ENCODE peak calls at places on chromosome 20, in nine cellular contexts. M is transverse colon, O is upper lobe of left lung, D is testis, T is heart left ventricle, W is bronchial epithelial cell, X is AG09309, F is AG10803, J is psoas muscle. B is an unnamed sample.

GRCh38 chr20:45917790-45918141 is 5.8 kb upstream of the PLTP start:
- DNase-seq in M (no peak), O (no peak), D (peak), T (peak), W (no peak), X (no peak), F (peak), J (no peak), B (no peak)

GRCh38 chr20:8718214-8718613 is 350.7 kb upstream of the PLCB4 start:
- DNase-seq in M (no peak), O (no peak), D (no peak), T (peak), W (no peak), X (no peak), F (no peak), J (peak), B (no peak)

GRCh38 chr20:9615766-9616454 is 101.5 kb downstream of the LAMP5 start:
- DNase-seq in M (no peak), O (peak), D (no peak), T (no peak), W (no peak), X (no peak), F (no peak), J (no peak), B (no peak)

GRCh38 chr20:32984631-32985354 is 19.4 kb downstream of the SUN5 start:
- DNase-seq in M (no peak), O (no peak), D (no peak), T (no peak), W (no peak), X (no peak), F (no peak), J (no peak), B (no peak)

GRCh38 chr20:25683050-25683449 is 13.6 kb downstream of the ZNF337 start:
- DNase-seq in M (no peak), O (no peak), D (no peak), T (no peak), W (no peak), X (no peak), F (no peak), J (no peak), B (no peak)

GRCh38 chr20:41245086-41245707 is 72.3 kb downstream of the ZHX3 start:
- DNase-seq in M (no peak), O (no peak), D (no peak), T (peak), W (no peak), X (no peak), F (peak), J (no peak), B (no peak)

GRCh38 chr20:45034436-45034835 is 66.5 kb downstream of the KCNS1 start:
- DNase-seq in M (no peak), O (no peak), D (no peak), T (no peak), W (no peak), X (no peak), F (no peak), J (no peak), B (no peak)

GRCh38 chr20:9035129-9035528 is 33.8 kb upstream of the PLCB4 start:
- DNase-seq in M (no peak), O (no peak), D (no peak), T (no peak), W (peak), X (peak), F (peak), J (no peak), B (peak)

GRCh38 chr20:62238569-62239277 is 402 bp downstream of the OSBPL2 start:
- DNase-seq in M (peak), O (peak), D (peak), T (no peak), W (no peak), X (no peak), F (no peak), J (no peak), B (no peak)

GRCh38 chr20:58647162-58647813 is 3.8 kb upstream of the STX16 start:
- DNase-seq in M (no peak), O (no peak), D (peak), T (no peak), W (no peak), X (no peak), F (no peak), J (no peak), B (no peak)

GRCh38 chr20:10922941-10923340 is 249.1 kb upstream of the JAG1 start:
- DNase-seq in M (no peak), O (no peak), D (no peak), T (no peak), W (peak), X (peak), F (peak), J (no peak), B (peak)

GRCh38 chr20:57662028-57662312 is 41.7 kb upstream of the ZBP1 start:
- DNase-seq in M (no peak), O (no peak), D (no peak), T (no peak), W (no peak), X (no peak), F (no peak), J (no peak), B (no peak)

GRCh38 chr20:25399038-25399430 is 8.4 kb upstream of the ABHD12 start:
- DNase-seq in M (peak), O (no peak), D (peak), T (peak), W (peak), X (peak), F (peak), J (no peak), B (peak)

DNA sequence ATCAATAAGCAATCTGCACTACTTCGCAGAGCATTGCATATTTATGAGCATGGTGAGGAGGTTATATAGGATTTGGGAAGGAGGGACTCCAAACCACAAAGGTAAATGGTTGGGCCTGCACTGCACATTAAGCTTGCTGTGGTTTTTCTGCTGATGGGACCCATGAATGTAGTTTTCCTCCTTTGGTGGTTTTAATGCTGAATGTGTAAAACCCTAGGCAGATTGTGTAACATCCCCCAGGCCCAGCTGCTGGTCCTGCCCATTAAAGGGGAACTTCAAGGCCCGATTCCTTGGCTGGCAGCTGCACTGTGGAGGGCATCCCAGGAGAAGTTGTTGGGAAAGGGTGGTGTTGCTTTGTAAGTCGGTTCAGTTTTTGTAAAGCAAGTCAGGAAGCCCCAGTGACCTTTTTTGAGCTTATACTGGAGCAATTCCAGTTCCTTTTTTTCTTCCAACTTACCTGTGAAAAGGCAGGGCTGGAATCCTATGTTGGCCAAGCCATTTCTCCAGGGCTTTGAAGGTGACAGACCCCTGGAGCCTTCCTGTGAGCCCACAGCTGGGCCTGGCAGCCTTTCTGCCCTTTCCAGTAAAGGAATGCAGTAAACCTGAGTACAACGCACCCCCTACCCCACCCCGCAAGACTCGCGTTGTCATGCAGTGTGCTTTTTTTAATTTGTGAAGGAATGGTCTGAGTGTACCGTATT is 43.1 kb upstream of the NAA20 start:
- DNase-seq in M (peak), O (no peak), D (peak), T (peak), W (peak), X (no peak), F (peak), J (peak), B (no peak)
- H3K4me3 ChIP-seq in M (no peak), O (peak), D (no peak), T (no peak), W (no peak), X (peak), F (peak), J (peak), B (peak)

GRCh38 chr20:49483018-49483705 is 694 bp upstream of the KCNB1 start:
- DNase-seq in M (no peak), O (no peak), D (no peak), T (no peak), W (no peak), X (no peak), F (no peak), J (no peak), B (no peak)
- TF ChIP-seq CTCF in M (no peak), O (no peak), D (no peak), T (no peak), W (no peak), X (no peak), F (no peak), J (no peak), B (no peak)

DNA sequence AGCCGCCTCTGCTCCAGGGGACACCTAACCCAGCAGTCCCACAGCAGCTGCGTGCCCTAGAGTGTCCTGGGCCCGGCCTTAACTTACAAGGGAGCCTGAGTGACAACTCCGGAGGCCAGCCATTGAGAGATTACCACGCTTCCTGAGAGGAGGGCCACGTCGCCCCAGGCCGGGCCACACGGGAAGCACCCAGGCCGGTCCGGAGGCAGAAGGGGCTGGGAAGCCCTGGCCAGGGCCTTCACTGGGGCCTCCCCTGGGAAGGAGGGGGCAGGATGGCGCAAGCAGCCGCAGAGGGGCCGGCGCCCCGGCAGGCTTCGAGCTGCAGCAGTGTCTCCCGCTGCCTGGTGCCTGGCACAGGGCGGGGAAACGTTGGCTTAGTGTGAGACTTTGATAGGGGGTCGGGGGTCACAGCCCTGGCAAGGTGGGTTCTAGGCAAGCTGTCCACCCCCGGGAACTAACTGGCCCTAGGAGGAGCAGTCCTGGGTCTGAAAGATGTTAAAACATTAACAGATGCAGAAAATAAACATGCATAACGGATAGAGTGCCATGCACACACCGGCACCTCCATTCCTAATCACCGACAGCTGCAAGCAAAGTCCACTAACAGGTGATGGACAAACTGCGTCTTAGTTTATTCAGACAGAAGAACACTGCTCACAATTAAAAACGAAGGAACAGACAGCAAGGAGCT is 17.5 kb downstream of the CHRNA4 start:
- DNase-seq in M (no peak), O (peak), D (no peak), T (no peak), W (no peak), X (no peak), F (no peak), J (no peak), B (no peak)
- H3K4me3 ChIP-seq in M (no peak), O (no peak), D (no peak), T (no peak), W (no peak), X (no peak), F (no peak), J (no peak), B (no peak)

GRCh38 chr20:1892122-1892385 is 3.2 kb upstream of the SIRPA start:
- DNase-seq in M (no peak), O (no peak), D (no peak), T (no peak), W (no peak), X (no peak), F (no peak), J (no peak), B (no peak)
- TF ChIP-seq CTCF in M (no peak), O (no peak), D (no peak), T (no peak), W (no peak), X (no peak), F (no peak), J (no peak), B (no peak)

GRCh38 chr20:47359533-47360206 is 3.2 kb upstream of the ZMYND8 start:
- DNase-seq in M (no peak), O (no peak), D (no peak), T (peak), W (no peak), X (no peak), F (no peak), J (no peak), B (no peak)
- H3K4me3 ChIP-seq in M (no peak), O (no peak), D (no peak), T (no peak), W (no peak), X (no peak), F (no peak), J (peak), B (peak)

GRCh38 chr20:34579191-34579661 is 20.7 kb downstream of the MAP1LC3A start:
- DNase-seq in M (peak), O (no peak), D (peak), T (peak), W (peak), X (peak), F (peak), J (peak), B (peak)
- TF ChIP-seq CTCF in M (peak), O (no peak), D (no peak), T (peak), W (peak), X (peak), F (peak), J (peak), B (peak)

DNA sequence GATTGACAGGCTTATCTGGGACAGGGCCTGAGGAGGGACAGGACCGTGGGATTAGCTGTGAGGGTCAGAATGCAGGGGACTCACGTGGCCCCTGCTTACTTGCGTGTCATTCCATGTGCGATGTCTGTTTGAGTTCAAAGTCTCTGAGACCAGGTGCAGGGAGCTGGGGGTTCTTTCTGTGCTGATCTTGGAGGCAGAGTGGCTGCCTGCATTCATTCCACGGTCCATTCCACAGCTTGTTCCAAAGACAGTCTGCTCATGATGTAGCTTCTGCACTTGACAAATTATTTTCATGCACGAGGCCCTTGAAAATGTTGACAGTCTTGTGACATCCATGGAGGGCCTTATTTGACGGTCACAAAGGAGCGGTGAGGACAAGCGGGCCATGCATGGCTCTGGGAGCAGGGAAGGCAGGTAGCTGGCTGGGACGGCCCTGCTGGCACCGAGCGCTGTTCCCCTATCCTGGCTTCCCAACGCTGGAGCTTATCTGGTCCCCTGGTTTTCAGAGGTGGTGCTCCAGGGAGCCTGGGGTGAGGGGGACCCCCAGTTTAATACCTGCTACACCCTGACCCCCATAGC is 156.3 kb upstream of the RNF24 start:
- DNase-seq in M (no peak), O (no peak), D (no peak), T (no peak), W (no peak), X (no peak), F (no peak), J (no peak), B (no peak)
- H3K4me3 ChIP-seq in M (peak), O (peak), D (peak), T (peak), W (peak), X (peak), F (peak), J (peak), B (peak)

DNA sequence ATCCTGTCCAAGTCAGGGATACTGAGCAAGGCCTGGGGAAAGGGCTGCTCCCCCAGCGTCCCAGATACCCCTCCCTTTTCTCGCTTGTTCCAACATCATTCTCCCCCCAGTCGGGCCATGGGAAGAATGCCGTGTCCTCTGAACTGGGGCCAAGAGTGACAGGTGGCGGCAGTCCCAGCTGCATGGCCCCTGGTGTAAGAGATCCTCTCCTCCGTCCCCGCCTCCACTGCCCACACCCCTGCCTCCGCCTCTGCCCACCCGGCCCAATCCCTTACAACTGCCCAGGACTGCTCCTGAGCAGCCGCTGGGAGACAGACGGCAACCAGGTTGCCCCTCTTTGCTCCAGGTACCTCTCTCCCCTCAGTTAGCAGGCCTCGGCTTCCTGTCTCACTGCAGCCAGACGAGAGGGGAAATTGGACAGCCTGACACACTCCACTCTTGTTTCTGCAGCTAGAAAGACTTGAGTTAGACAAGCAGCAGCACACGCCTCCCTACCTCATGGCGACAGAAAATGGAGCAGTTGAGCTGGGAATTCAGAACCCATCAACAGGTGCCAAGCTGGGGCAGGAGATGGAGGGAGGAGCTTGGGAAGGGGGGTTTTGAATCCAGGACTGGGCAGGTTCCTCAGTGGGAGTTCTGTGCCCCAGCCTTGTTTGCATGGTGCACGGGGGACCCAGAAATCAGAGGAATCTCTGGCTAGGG is at the start of gene MYLK2:
- DNase-seq in M (no peak), O (peak), D (no peak), T (no peak), W (no peak), X (no peak), F (no peak), J (peak), B (no peak)
- TF ChIP-seq CTCF in M (no peak), O (no peak), D (no peak), T (no peak), W (no peak), X (no peak), F (no peak), J (no peak), B (no peak)

GRCh38 chr20:38612921-38613320 is 11.3 kb downstream of the ARHGAP40 start:
- DNase-seq in M (no peak), O (no peak), D (no peak), T (no peak), W (no peak), X (no peak), F (no peak), J (no peak), B (no peak)

GRCh38 chr20:38607351-38607750 is 5.7 kb downstream of the ARHGAP40 start:
- DNase-seq in M (no peak), O (no peak), D (no peak), T (no peak), W (no peak), X (no peak), F (no peak), J (no peak), B (no peak)

GRCh38 chr20:38608188-38608587 is 6.6 kb downstream of the ARHGAP40 start:
- DNase-seq in M (no peak), O (no peak), D (no peak), T (no peak), W (no peak), X (no peak), F (no peak), J (no peak), B (no peak)

GRCh38 chr20:38609828-38610227 is 8.2 kb downstream of the ARHGAP40 start:
- DNase-seq in M (no peak), O (no peak), D (no peak), T (no peak), W (no peak), X (no peak), F (no peak), J (no peak), B (peak)

DNA sequence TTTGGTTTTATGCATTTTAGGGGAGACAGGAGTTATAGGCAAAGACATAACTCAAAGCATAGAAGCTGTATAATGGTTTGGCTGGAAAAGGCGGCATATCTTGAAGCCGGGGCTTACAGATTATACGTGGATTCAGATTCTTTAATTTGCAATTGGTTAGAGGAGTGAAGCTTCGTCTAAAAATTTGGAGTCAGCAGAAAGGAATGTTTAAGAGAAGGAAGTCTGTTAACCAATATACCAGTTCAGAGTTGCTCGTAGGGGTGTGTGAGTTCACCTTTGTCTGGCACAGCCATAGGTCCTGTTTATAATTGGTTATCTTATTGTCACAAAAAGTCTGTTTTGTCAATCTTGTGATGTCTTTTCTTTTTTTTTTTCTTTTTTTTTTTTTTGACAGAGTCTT is 8.9 kb downstream of the ARHGAP40 start:
- DNase-seq in M (no peak), O (no peak), D (no peak), T (no peak), W (peak), X (no peak), F (no peak), J (no peak), B (no peak)
- H3K4me3 ChIP-seq in M (no peak), O (no peak), D (no peak), T (no peak), W (no peak), X (no peak), F (no peak), J (no peak), B (no peak)

B was measured in HFF-Myc.